ENCODE peak calls at places on chromosomes 3 and 15, in six cellular contexts. H, Z, W, M, O and X are unnamed samples.

GRCh38 chr3:121724130-121724529 is 25.4 kb downstream of the GOLGB1 start:
- DNase-seq in M (no peak), H (no peak), O (no peak), Z (no peak), W (no peak), X (no peak)

GRCh38 chr15:101664303-101664913 is 12.2 kb upstream of the TM2D3 start:
- DNase-seq in W (no peak), M (no peak), H (peak), O (no peak), Z (no peak), X (no peak)

GRCh38 chr3:1183320-1184048 is 90.7 kb downstream of the CNTN6 start:
- DNase-seq in O (no peak), W (no peak), Z (no peak), M (no peak), H (peak), X (no peak)

GRCh38 chr3:30042274-30042859 is 564.0 kb upstream of the TGFBR2 start:
- DNase-seq in O (no peak), M (peak), Z (peak), W (peak), H (peak), X (no peak)

GRCh38 chr15:85756411-85757072 is 38.2 kb downstream of the KLHL25 start:
- DNase-seq in O (no peak), Z (no peak), M (no peak), W (no peak), H (no peak), X (no peak)

GRCh38 chr3:134235677-134236076 is 15.0 kb downstream of the RYK start:
- DNase-seq in M (no peak), W (no peak), Z (no peak), O (no peak), H (no peak), X (no peak)

GRCh38 chr3:20230954-20231353 is 44.9 kb upstream of the SGO1 start:
- DNase-seq in M (no peak), H (no peak), W (no peak), Z (no peak), O (no peak), X (no peak)

GRCh38 chr3:113054552-113054951 is 63.8 kb downstream of the GTPBP8 start:
- DNase-seq in Z (peak), W (peak), O (no peak), M (no peak), H (peak), X (no peak)

GRCh38 chr15:81223346-81223971 is 26.8 kb downstream of the IL16 start:
- DNase-seq in Z (no peak), O (no peak), H (no peak), M (no peak), W (no peak), X (no peak)

GRCh38 chr3:81643721-81644120 is 117.7 kb downstream of the GBE1 start:
- DNase-seq in O (no peak), Z (no peak), H (no peak), M (no peak), W (peak), X (no peak)
- TF ChIP-seq CTCF in O (no peak), Z (peak), H (peak), M (peak), W (peak), X (no peak)

GRCh38 chr3:128875556-128876120 is 3.8 kb upstream of the ACAD9 start:
- DNase-seq in W (no peak), Z (no peak), H (no peak), O (no peak), M (peak), X (no peak)
- TF ChIP-seq CTCF in W (peak), Z (peak), H (peak), O (peak), M (peak), X (no peak)

GRCh38 chr3:171514466-171514865 is 54.3 kb upstream of the TNIK start:
- DNase-seq in H (no peak), M (no peak), W (no peak), O (no peak), Z (no peak), X (no peak)
- TF ChIP-seq CTCF in H (no peak), M (no peak), W (peak), O (no peak), Z (peak), X (no peak)

GRCh38 chr3:161673845-161674244 is 177.2 kb downstream of the OTOL1 start:
- DNase-seq in Z (no peak), M (no peak), W (no peak), H (no peak), O (no peak), X (no peak)

GRCh38 chr3:161671141-161671540 is 174.5 kb downstream of the OTOL1 start:
- DNase-seq in M (no peak), O (no peak), H (no peak), W (no peak), Z (no peak), X (no peak)

GRCh38 chr3:161672478-161672877 is 175.9 kb downstream of the OTOL1 start:
- DNase-seq in H (no peak), W (no peak), O (no peak), Z (no peak), M (no peak), X (no peak)

DNA sequence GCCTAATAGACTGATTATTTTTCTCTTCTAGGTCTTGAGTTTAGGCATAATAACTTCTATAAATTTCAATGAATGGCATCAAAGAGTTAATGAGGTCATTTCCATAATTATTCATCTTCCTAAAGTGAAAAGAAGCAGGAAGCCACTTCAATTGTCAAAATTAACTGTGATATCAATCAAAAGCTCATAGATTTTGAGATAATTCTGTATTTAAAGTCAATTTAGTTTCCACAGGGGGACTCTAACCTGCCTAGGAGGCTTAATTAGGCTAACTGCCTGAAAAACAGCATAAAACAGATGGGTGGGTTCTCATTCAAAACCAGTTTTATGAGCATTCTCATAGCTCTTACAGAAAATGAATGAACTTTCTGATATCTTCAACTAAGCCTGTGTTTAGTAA is 177.8 kb downstream of the OTOL1 start:
- DNase-seq in Z (no peak), W (no peak), O (no peak), H (no peak), M (no peak), X (no peak)
- TF ChIP-seq CTCF in Z (no peak), W (no peak), O (no peak), H (no peak), M (no peak), X (no peak)

DNA sequence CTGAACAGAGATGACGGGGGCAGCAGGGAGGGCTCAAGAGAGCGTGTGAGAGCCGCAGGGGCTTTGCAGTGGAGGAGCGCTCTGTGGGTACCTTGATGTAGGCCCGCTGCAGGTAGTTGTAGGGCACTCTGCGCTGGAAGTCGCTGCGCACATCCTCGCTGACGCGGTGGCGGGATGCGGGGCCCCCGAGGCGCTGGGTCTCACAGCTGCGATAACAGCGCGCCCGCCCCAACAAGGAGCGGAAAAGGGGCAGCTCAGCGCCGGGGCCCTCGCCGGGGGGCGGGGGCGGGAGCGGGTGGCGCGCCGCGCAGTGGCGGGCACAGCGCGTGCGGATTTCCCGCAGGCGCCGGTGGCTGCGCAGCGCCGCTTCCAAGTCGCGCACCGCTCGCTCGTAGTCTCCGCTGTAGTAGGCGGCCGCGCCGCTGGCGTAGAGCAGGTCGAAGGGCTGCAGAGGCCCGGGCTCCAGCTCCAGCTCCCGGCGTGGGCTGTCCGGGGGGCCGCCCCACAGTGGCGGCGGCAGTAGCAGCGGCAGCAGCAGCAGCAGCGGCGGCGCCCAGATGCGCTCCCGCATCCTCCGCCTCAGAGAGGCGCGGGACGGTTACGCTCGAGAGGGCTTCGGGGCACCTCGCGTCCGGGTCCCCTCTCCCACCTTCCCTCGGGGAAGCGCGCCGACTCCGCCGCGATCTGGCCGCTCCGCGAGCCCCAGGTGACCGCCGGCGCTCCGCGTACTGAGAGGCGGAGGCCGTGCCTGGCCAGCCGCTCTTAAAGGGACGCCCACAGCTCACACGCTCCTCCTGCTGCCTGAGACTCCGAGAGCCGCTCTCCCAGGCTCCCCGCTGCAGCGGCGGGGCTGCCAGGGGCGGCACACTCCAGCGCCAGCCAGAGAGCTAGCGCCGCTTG is at the start of gene P3H2:
- DNase-seq in O (no peak), M (peak), Z (peak), W (peak), H (peak), X (no peak)
- TF ChIP-seq CTCF in O (no peak), M (peak), Z (peak), W (peak), H (peak), X (no peak)

GRCh38 chr3:153210116-153210515 is 48.1 kb downstream of the RAP2B start:
- DNase-seq in Z (no peak), M (no peak), W (peak), H (no peak), O (no peak), X (no peak)
- TF ChIP-seq CTCF in Z (no peak), M (no peak), W (peak), H (no peak), O (peak), X (no peak)

GRCh38 chr3:79406175-79406574 is 361.6 kb downstream of the ROBO1 start:
- DNase-seq in H (no peak), M (no peak), Z (no peak), O (no peak), W (no peak), X (no peak)
- TF ChIP-seq CTCF in H (no peak), M (no peak), Z (peak), O (no peak), W (no peak), X (no peak)

GRCh38 chr3:33954956-33955355 is 156.5 kb downstream of the PDCD6IP start:
- DNase-seq in W (no peak), H (no peak), M (no peak), Z (no peak), O (no peak), X (no peak)
- TF ChIP-seq CTCF in W (no peak), H (no peak), M (peak), Z (no peak), O (no peak), X (no peak)

DNA sequence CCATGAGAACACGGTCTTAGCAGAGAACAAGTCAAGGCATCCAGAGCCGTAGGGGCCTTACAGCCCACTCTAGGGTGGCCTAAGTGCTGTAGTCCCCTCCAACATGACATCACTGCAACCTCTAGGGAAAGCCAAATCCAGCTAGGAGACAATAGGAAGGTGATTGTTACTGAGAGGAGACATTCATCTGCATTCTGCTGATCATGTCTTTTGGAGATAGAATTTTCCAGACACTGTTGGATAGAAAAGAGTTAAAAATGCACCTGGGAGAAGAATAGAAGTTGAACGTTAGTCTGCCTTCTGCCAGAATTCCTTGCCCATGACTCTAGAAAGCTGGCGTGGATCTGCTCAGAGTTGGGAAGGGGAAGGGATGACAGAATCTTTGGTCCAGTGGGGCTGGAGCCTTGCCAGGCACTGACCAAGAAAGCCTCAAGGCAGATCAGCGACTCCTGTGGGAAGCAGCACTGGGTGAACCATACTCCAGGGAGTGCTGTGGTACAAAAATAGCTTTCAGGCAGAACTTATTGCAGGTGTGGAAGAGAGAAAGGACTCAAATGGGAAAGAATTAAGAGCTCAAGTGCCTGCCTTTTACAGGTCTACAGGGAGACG is 44.8 kb upstream of the RAF1 start:
- DNase-seq in H (peak), M (no peak), Z (peak), O (no peak), W (peak), X (no peak)
- TF ChIP-seq CTCF in H (peak), M (no peak), Z (peak), O (no peak), W (peak), X (no peak)